ENCODE peak calls at places on chromosomes 16 and 17, in five cellular contexts. X is HEK293T; V is stimulated activated CD4-positive, alpha-beta T cell treated with anti-CD3 and anti-CD28 coated beads, Interleukin-2, amount 100 ng/mL, for 48 hours; L is heart right ventricle; S is NCI-H460. T is an unnamed sample.
A peak's percentile ranks its signal among the peaks of the same experiment; 100 is the strongest.

GRCh38 chr17:7842950-7843535 is 9.0 kb downstream of the KDM6B start:
- DNase-seq in X (no peak), V (no peak), L (peak; percentile 66), S (peak; percentile 86), T (peak; percentile 82)

GRCh38 chr17:56699186-56699895 is 105.8 kb downstream of the NOG start:
- DNase-seq in X (peak; percentile 20), V (no peak), L (peak; percentile 26), S (peak; percentile 86), T (peak; percentile 85)

GRCh38 chr17:43316522-43317142 is 82.2 kb upstream of the ARL4D start:
- DNase-seq in X (no peak), V (no peak), L (no peak), S (no peak), T (no peak)

GRCh38 chr17:73589096-73589980 is 54.9 kb downstream of the SDK2 start:
- DNase-seq in X (no peak), V (no peak), L (no peak), S (no peak), T (no peak)

GRCh38 chr17:48439875-48440505 is 10.0 kb upstream of the SKAP1 start:
- DNase-seq in X (no peak), V (no peak), L (no peak), S (no peak), T (no peak)

GRCh38 chr16:30488764-30489595 is 16.4 kb downstream of the ITGAL start:
- DNase-seq in X (peak; percentile 14), V (no peak), L (no peak), S (no peak), T (no peak)

GRCh38 chr17:57288034-57288752 is 31.9 kb downstream of the MSI2 start:
- DNase-seq in X (no peak), V (no peak), L (no peak), S (no peak), T (no peak)

GRCh38 chr17:60525624-60526514 is at the start of gene APPBP2:
- DNase-seq in X (peak; percentile 91), V (peak; percentile 64), L (peak; percentile 88), S (peak; percentile 83), T (peak; percentile 86)

GRCh38 chr17:17073627-17074521 is 31.6 kb downstream of the MPRIP start:
- DNase-seq in X (no peak), V (no peak), L (no peak), S (no peak), T (no peak)

GRCh38 chr16:56603589-56603988 is 4.8 kb upstream of the MT2A start:
- DNase-seq in X (peak; percentile 47), V (no peak), L (peak; percentile 37), S (peak; percentile 62), T (peak; percentile 66)

GRCh38 chr17:75619506-75620431 is 13.5 kb upstream of the SMIM5 start:
- DNase-seq in X (peak; percentile 61), V (no peak), L (no peak), S (no peak), T (no peak)

GRCh38 chr16:87957296-87958069 is 6.2 kb downstream of the BANP start:
- DNase-seq in X (no peak), V (no peak), L (no peak), S (no peak), T (no peak)

GRCh38 chr17:19534562-19535149 is 1.0 kb downstream of the SLC47A1 start:
- DNase-seq in X (no peak), V (no peak), L (no peak), S (no peak), T (peak; percentile 62)

GRCh38 chr17:41178843-41179616 is 1.0 kb upstream of the KRTAP4-2 start:
- DNase-seq in X (no peak), V (no peak), L (no peak), S (no peak), T (no peak)

GRCh38 chr16:28863929-28864886 is 565 bp downstream of the SH2B1 start:
- DNase-seq in X (no peak), V (no peak), L (no peak), S (no peak), T (no peak)

GRCh38 chr17:78343433-78344201 is 16.3 kb downstream of the SOCS3 start:
- DNase-seq in X (no peak), V (no peak), L (no peak), S (no peak), T (peak; percentile 84)

GRCh38 chr17:58324409-58325288 is 3.9 kb downstream of the TSPOAP1 start:
- DNase-seq in X (no peak), V (no peak), L (peak; percentile 44), S (no peak), T (peak; percentile 42)

GRCh38 chr17:74798239-74798707 is 22.1 kb upstream of the NAT9 start:
- DNase-seq in X (no peak), V (no peak), L (no peak), S (no peak), T (no peak)

GRCh38 chr17:14545156-14545906 is 244.4 kb downstream of the HS3ST3B1 start:
- DNase-seq in X (no peak), V (no peak), L (no peak), S (no peak), T (peak; percentile 11)

GRCh38 chr16:84924339-84925091 is 86.8 kb downstream of the ZDHHC7 start:
- DNase-seq in X (no peak), V (no peak), L (peak; percentile 71), S (no peak), T (no peak)

GRCh38 chr17:81483862-81484194 is 28.8 kb downstream of the ACTG1 start:
- DNase-seq in X (no peak), V (no peak), L (no peak), S (no peak), T (no peak)

GRCh38 chr17:50627782-50628601 is 6.7 kb upstream of the ABCC3 start:
- DNase-seq in X (no peak), V (no peak), L (no peak), S (no peak), T (peak; percentile 65)

GRCh38 chr17:50303051-50303450 is 28.8 kb downstream of the TMEM92 start:
- DNase-seq in X (no peak), V (no peak), L (no peak), S (no peak), T (no peak)

GRCh38 chr17:68749742-68750562 is 148.8 kb upstream of the FAM20A start:
- DNase-seq in X (no peak), V (no peak), L (no peak), S (no peak), T (no peak)

GRCh38 chr17:47967607-47968252 is 3.2 kb upstream of the CDK5RAP3 start:
- DNase-seq in X (no peak), V (no peak), L (no peak), S (no peak), T (no peak)

GRCh38 chr16:80804061-80804450 is 342 bp downstream of the CDYL2 start:
- DNase-seq in X (no peak), V (peak; percentile 55), L (peak; percentile 59), S (no peak), T (peak; percentile 52)

GRCh38 chr17:81569986-81570514 is 17.9 kb upstream of the FAAP100 start:
- DNase-seq in X (no peak), V (no peak), L (no peak), S (no peak), T (no peak)

GRCh38 chr16:69482410-69482951 is 58.1 kb downstream of the CYB5B start:
- DNase-seq in X (no peak), V (no peak), L (peak; percentile 66), S (peak; percentile 15), T (no peak)